ENCODE peak calls at places on chromosomes 13 and 19, in nine cellular contexts. One of them, this sample, is unnamed.

GRCh38 chr19:9856609-9857008 is 21.5 kb downstream of the PIN1 start:
- DNase-seq in epithelial cell of esophagus: no peak
- DNase-seq in fibroblast of mammary gland: no peak
- DNase-seq in lower lobe of right lung: no peak
- DNase-seq in mammary epithelial cell: no peak
- DNase-seq in suprapubic skin: no peak
- DNase-seq in thoracic aorta: no peak
- DNase-seq in kidney epithelial cell: no peak
- DNase-seq in keratinocyte: no peak
- DNase-seq in this sample: no peak

GRCh38 chr19:4829001-4829712 is 2.4 kb downstream of the TICAM1 start:
- DNase-seq in keratinocyte: no peak
- DNase-seq in fibroblast of mammary gland: no peak
- DNase-seq in epithelial cell of esophagus: no peak
- DNase-seq in thoracic aorta: no peak
- DNase-seq in suprapubic skin: no peak
- DNase-seq in mammary epithelial cell: no peak
- DNase-seq in kidney epithelial cell: no peak
- DNase-seq in lower lobe of right lung: no peak
- DNase-seq in this sample: no peak

GRCh38 chr19:42122691-42123607 is 9.3 kb downstream of the POU2F2 start:
- DNase-seq in suprapubic skin: no peak
- DNase-seq in mammary epithelial cell: no peak
- DNase-seq in kidney epithelial cell: no peak
- DNase-seq in epithelial cell of esophagus: no peak
- DNase-seq in lower lobe of right lung: no peak
- DNase-seq in fibroblast of mammary gland: no peak
- DNase-seq in thoracic aorta: no peak
- DNase-seq in keratinocyte: no peak
- DNase-seq in this sample: no peak

GRCh38 chr19:17886515-17886914 is 14.8 kb downstream of the SLC5A5 start:
- DNase-seq in thoracic aorta: no peak
- DNase-seq in keratinocyte: no peak
- DNase-seq in epithelial cell of esophagus: no peak
- DNase-seq in mammary epithelial cell: no peak
- DNase-seq in fibroblast of mammary gland: no peak
- DNase-seq in kidney epithelial cell: no peak
- DNase-seq in suprapubic skin: no peak
- DNase-seq in lower lobe of right lung: no peak
- DNase-seq in this sample: no peak

GRCh38 chr19:47111081-47111589 is 2.4 kb downstream of the ZC3H4 start:
- DNase-seq in keratinocyte: no peak
- DNase-seq in fibroblast of mammary gland: no peak
- DNase-seq in thoracic aorta: no peak
- DNase-seq in suprapubic skin: no peak
- DNase-seq in kidney epithelial cell: no peak
- DNase-seq in lower lobe of right lung: peak; percentile 59
- DNase-seq in mammary epithelial cell: peak; percentile 28
- DNase-seq in epithelial cell of esophagus: no peak
- DNase-seq in this sample: no peak

GRCh38 chr19:3423183-3423829 is 56.9 kb downstream of the NFIC start:
- DNase-seq in kidney epithelial cell: no peak
- DNase-seq in fibroblast of mammary gland: peak; percentile 41
- DNase-seq in keratinocyte: no peak
- DNase-seq in thoracic aorta: no peak
- DNase-seq in suprapubic skin: no peak
- DNase-seq in mammary epithelial cell: no peak
- DNase-seq in epithelial cell of esophagus: no peak
- DNase-seq in lower lobe of right lung: no peak
- DNase-seq in this sample: no peak

GRCh38 chr19:10112037-10112751 is 701 bp downstream of the P2RY11 start:
- DNase-seq in suprapubic skin: no peak
- DNase-seq in mammary epithelial cell: no peak
- DNase-seq in fibroblast of mammary gland: no peak
- DNase-seq in kidney epithelial cell: no peak
- DNase-seq in thoracic aorta: no peak
- DNase-seq in lower lobe of right lung: peak; percentile 78
- DNase-seq in keratinocyte: no peak
- DNase-seq in epithelial cell of esophagus: no peak
- DNase-seq in this sample: no peak

GRCh38 chr13:41652735-41653361 is 195.5 kb downstream of the RGCC start:
- DNase-seq in mammary epithelial cell: peak; percentile 26
- DNase-seq in keratinocyte: no peak
- DNase-seq in thoracic aorta: no peak
- DNase-seq in lower lobe of right lung: no peak
- DNase-seq in kidney epithelial cell: peak; percentile 14
- DNase-seq in fibroblast of mammary gland: peak; percentile 80
- DNase-seq in suprapubic skin: no peak
- DNase-seq in epithelial cell of esophagus: peak; percentile 64
- DNase-seq in this sample: no peak

GRCh38 chr13:94417294-94417693 is 62.2 kb downstream of the DCT start:
- DNase-seq in fibroblast of mammary gland: no peak
- DNase-seq in keratinocyte: no peak
- DNase-seq in lower lobe of right lung: no peak
- DNase-seq in suprapubic skin: no peak
- DNase-seq in thoracic aorta: no peak
- DNase-seq in epithelial cell of esophagus: no peak
- DNase-seq in mammary epithelial cell: no peak
- DNase-seq in kidney epithelial cell: no peak
- DNase-seq in this sample: no peak

GRCh38 chr19:38665219-38665931 is 17.9 kb downstream of the ACTN4 start:
- DNase-seq in keratinocyte: no peak
- DNase-seq in kidney epithelial cell: no peak
- DNase-seq in fibroblast of mammary gland: no peak
- DNase-seq in suprapubic skin: no peak
- DNase-seq in epithelial cell of esophagus: no peak
- DNase-seq in mammary epithelial cell: no peak
- DNase-seq in lower lobe of right lung: no peak
- DNase-seq in thoracic aorta: no peak
- DNase-seq in this sample: no peak

GRCh38 chr19:4068058-4068966 is 1.6 kb upstream of the ZBTB7A start:
- DNase-seq in fibroblast of mammary gland: no peak
- DNase-seq in lower lobe of right lung: peak; percentile 54
- DNase-seq in suprapubic skin: no peak
- DNase-seq in thoracic aorta: no peak
- DNase-seq in keratinocyte: no peak
- DNase-seq in kidney epithelial cell: no peak
- DNase-seq in epithelial cell of esophagus: no peak
- DNase-seq in mammary epithelial cell: no peak
- DNase-seq in this sample: no peak

GRCh38 chr19:6516659-6517291 is 14.1 kb upstream of the TNFSF9 start:
- DNase-seq in fibroblast of mammary gland: peak; percentile 72
- DNase-seq in epithelial cell of esophagus: peak; percentile 86
- DNase-seq in mammary epithelial cell: peak; percentile 78
- DNase-seq in kidney epithelial cell: peak; percentile 41
- DNase-seq in lower lobe of right lung: peak; percentile 94
- DNase-seq in keratinocyte: no peak
- DNase-seq in suprapubic skin: peak; percentile 93
- DNase-seq in thoracic aorta: peak; percentile 38
- DNase-seq in this sample: peak; percentile 93

GRCh38 chr19:41161903-41162302 is 31.1 kb upstream of the CYP2S1 start:
- DNase-seq in thoracic aorta: no peak
- DNase-seq in epithelial cell of esophagus: no peak
- DNase-seq in kidney epithelial cell: no peak
- DNase-seq in lower lobe of right lung: no peak
- DNase-seq in keratinocyte: no peak
- DNase-seq in suprapubic skin: no peak
- DNase-seq in fibroblast of mammary gland: no peak
- DNase-seq in mammary epithelial cell: no peak
- DNase-seq in this sample: no peak

GRCh38 chr13:80862466-80862865 is 521.5 kb upstream of the SPRY2 start:
- DNase-seq in kidney epithelial cell: no peak
- DNase-seq in suprapubic skin: no peak
- DNase-seq in thoracic aorta: no peak
- DNase-seq in lower lobe of right lung: no peak
- DNase-seq in keratinocyte: no peak
- DNase-seq in epithelial cell of esophagus: no peak
- DNase-seq in fibroblast of mammary gland: no peak
- DNase-seq in mammary epithelial cell: no peak
- DNase-seq in this sample: no peak

GRCh38 chr13:31793246-31793645 is 53.9 kb downstream of the RXFP2 start:
- DNase-seq in fibroblast of mammary gland: peak; percentile 49
- DNase-seq in mammary epithelial cell: peak; percentile 6
- DNase-seq in lower lobe of right lung: no peak
- DNase-seq in thoracic aorta: no peak
- DNase-seq in suprapubic skin: no peak
- DNase-seq in epithelial cell of esophagus: no peak
- DNase-seq in keratinocyte: no peak
- DNase-seq in kidney epithelial cell: no peak
- DNase-seq in this sample: no peak

GRCh38 chr13:111399776-111400505 is 79.5 kb downstream of the TEX29 start:
- DNase-seq in mammary epithelial cell: no peak
- DNase-seq in lower lobe of right lung: no peak
- DNase-seq in fibroblast of mammary gland: no peak
- DNase-seq in keratinocyte: no peak
- DNase-seq in suprapubic skin: no peak
- DNase-seq in thoracic aorta: no peak
- DNase-seq in epithelial cell of esophagus: no peak
- DNase-seq in kidney epithelial cell: no peak
- DNase-seq in this sample: no peak

GRCh38 chr13:111402441-111402840 is 82.0 kb downstream of the TEX29 start:
- DNase-seq in thoracic aorta: no peak
- DNase-seq in mammary epithelial cell: no peak
- DNase-seq in epithelial cell of esophagus: no peak
- DNase-seq in keratinocyte: no peak
- DNase-seq in fibroblast of mammary gland: no peak
- DNase-seq in suprapubic skin: no peak
- DNase-seq in lower lobe of right lung: no peak
- DNase-seq in kidney epithelial cell: no peak
- DNase-seq in this sample: no peak

GRCh38 chr13:111399334-111399733 is 78.9 kb downstream of the TEX29 start:
- DNase-seq in fibroblast of mammary gland: no peak
- DNase-seq in kidney epithelial cell: no peak
- DNase-seq in lower lobe of right lung: no peak
- DNase-seq in epithelial cell of esophagus: no peak
- DNase-seq in suprapubic skin: no peak
- DNase-seq in keratinocyte: no peak
- DNase-seq in mammary epithelial cell: no peak
- DNase-seq in thoracic aorta: no peak
- DNase-seq in this sample: no peak

GRCh38 chr13:111401755-111402154 is 81.3 kb downstream of the TEX29 start:
- DNase-seq in epithelial cell of esophagus: no peak
- DNase-seq in mammary epithelial cell: no peak
- DNase-seq in kidney epithelial cell: no peak
- DNase-seq in suprapubic skin: no peak
- DNase-seq in thoracic aorta: no peak
- DNase-seq in fibroblast of mammary gland: no peak
- DNase-seq in lower lobe of right lung: no peak
- DNase-seq in keratinocyte: no peak
- DNase-seq in this sample: no peak

GRCh38 chr13:111401151-111401550 is 80.7 kb downstream of the TEX29 start:
- DNase-seq in thoracic aorta: no peak
- DNase-seq in epithelial cell of esophagus: no peak
- DNase-seq in mammary epithelial cell: no peak
- DNase-seq in kidney epithelial cell: no peak
- DNase-seq in keratinocyte: no peak
- DNase-seq in suprapubic skin: no peak
- DNase-seq in fibroblast of mammary gland: no peak
- DNase-seq in lower lobe of right lung: no peak
- DNase-seq in this sample: no peak
- TF ChIP-seq CTCF in thoracic aorta: no peak
- TF ChIP-seq CTCF in epithelial cell of esophagus: no peak
- TF ChIP-seq CTCF in mammary epithelial cell: no peak
- TF ChIP-seq CTCF in kidney epithelial cell: no peak
- TF ChIP-seq CTCF in keratinocyte: no peak
- TF ChIP-seq CTCF in suprapubic skin: no peak
- TF ChIP-seq CTCF in fibroblast of mammary gland: no peak
- TF ChIP-seq CTCF in lower lobe of right lung: no peak
- TF ChIP-seq CTCF in this sample: no peak

GRCh38 chr13:24491853-24492252 is 20.7 kb downstream of the PARP4 start:
- DNase-seq in lower lobe of right lung: no peak
- DNase-seq in mammary epithelial cell: no peak
- DNase-seq in keratinocyte: no peak
- DNase-seq in thoracic aorta: no peak
- DNase-seq in suprapubic skin: no peak
- DNase-seq in kidney epithelial cell: no peak
- DNase-seq in epithelial cell of esophagus: no peak
- DNase-seq in fibroblast of mammary gland: no peak
- DNase-seq in this sample: no peak
- TF ChIP-seq CTCF in lower lobe of right lung: no peak
- TF ChIP-seq CTCF in mammary epithelial cell: no peak
- TF ChIP-seq CTCF in keratinocyte: no peak
- TF ChIP-seq CTCF in thoracic aorta: no peak
- TF ChIP-seq CTCF in suprapubic skin: no peak
- TF ChIP-seq CTCF in kidney epithelial cell: no peak
- TF ChIP-seq CTCF in epithelial cell of esophagus: no peak
- TF ChIP-seq CTCF in fibroblast of mammary gland: peak; percentile 7
- TF ChIP-seq CTCF in this sample: no peak

GRCh38 chr13:112928958-112929777 is 39.8 kb upstream of the MCF2L start:
- DNase-seq in lower lobe of right lung: no peak
- DNase-seq in mammary epithelial cell: no peak
- DNase-seq in fibroblast of mammary gland: peak; percentile 47
- DNase-seq in kidney epithelial cell: no peak
- DNase-seq in thoracic aorta: no peak
- DNase-seq in epithelial cell of esophagus: peak; percentile 40
- DNase-seq in suprapubic skin: no peak
- DNase-seq in keratinocyte: no peak
- DNase-seq in this sample: no peak

GRCh38 chr13:112930192-112930591 is 38.8 kb upstream of the MCF2L start:
- DNase-seq in lower lobe of right lung: no peak
- DNase-seq in keratinocyte: no peak
- DNase-seq in thoracic aorta: no peak
- DNase-seq in mammary epithelial cell: no peak
- DNase-seq in kidney epithelial cell: no peak
- DNase-seq in suprapubic skin: no peak
- DNase-seq in epithelial cell of esophagus: no peak
- DNase-seq in fibroblast of mammary gland: no peak
- DNase-seq in this sample: no peak

GRCh38 chr13:112929778-112930055 is 39.3 kb upstream of the MCF2L start:
- DNase-seq in suprapubic skin: no peak
- DNase-seq in epithelial cell of esophagus: no peak
- DNase-seq in thoracic aorta: no peak
- DNase-seq in mammary epithelial cell: no peak
- DNase-seq in keratinocyte: no peak
- DNase-seq in lower lobe of right lung: no peak
- DNase-seq in kidney epithelial cell: no peak
- DNase-seq in fibroblast of mammary gland: no peak
- DNase-seq in this sample: no peak

GRCh38 chr13:112932971-112933370 is 36.0 kb upstream of the MCF2L start:
- DNase-seq in epithelial cell of esophagus: no peak
- DNase-seq in thoracic aorta: no peak
- DNase-seq in keratinocyte: no peak
- DNase-seq in suprapubic skin: no peak
- DNase-seq in mammary epithelial cell: no peak
- DNase-seq in kidney epithelial cell: no peak
- DNase-seq in lower lobe of right lung: no peak
- DNase-seq in fibroblast of mammary gland: no peak
- DNase-seq in this sample: no peak

GRCh38 chr13:112931028-112931934 is 37.7 kb upstream of the MCF2L start:
- DNase-seq in fibroblast of mammary gland: peak; percentile 72
- DNase-seq in kidney epithelial cell: peak; percentile 70
- DNase-seq in lower lobe of right lung: no peak
- DNase-seq in epithelial cell of esophagus: peak; percentile 18
- DNase-seq in suprapubic skin: no peak
- DNase-seq in mammary epithelial cell: peak; percentile 59
- DNase-seq in thoracic aorta: no peak
- DNase-seq in keratinocyte: no peak
- DNase-seq in this sample: no peak
- TF ChIP-seq CTCF in fibroblast of mammary gland: peak; percentile 68
- TF ChIP-seq CTCF in kidney epithelial cell: peak; percentile 95
- TF ChIP-seq CTCF in lower lobe of right lung: peak; percentile 39
- TF ChIP-seq CTCF in epithelial cell of esophagus: peak; percentile 56
- TF ChIP-seq CTCF in suprapubic skin: peak; percentile 61
- TF ChIP-seq CTCF in mammary epithelial cell: peak; percentile 87
- TF ChIP-seq CTCF in thoracic aorta: peak; percentile 13
- TF ChIP-seq CTCF in keratinocyte: peak; percentile 93
- TF ChIP-seq CTCF in this sample: peak; percentile 60

GRCh38 chr13:51590966-51591627 is 6.8 kb downstream of the WDFY2 start:
- DNase-seq in keratinocyte: no peak
- DNase-seq in kidney epithelial cell: no peak
- DNase-seq in suprapubic skin: no peak
- DNase-seq in thoracic aorta: no peak
- DNase-seq in epithelial cell of esophagus: peak; percentile 83
- DNase-seq in fibroblast of mammary gland: peak; percentile 98
- DNase-seq in lower lobe of right lung: no peak
- DNase-seq in mammary epithelial cell: peak; percentile 68
- DNase-seq in this sample: no peak
- TF ChIP-seq CTCF in keratinocyte: no peak
- TF ChIP-seq CTCF in kidney epithelial cell: no peak
- TF ChIP-seq CTCF in suprapubic skin: no peak
- TF ChIP-seq CTCF in thoracic aorta: no peak
- TF ChIP-seq CTCF in epithelial cell of esophagus: no peak
- TF ChIP-seq CTCF in fibroblast of mammary gland: no peak
- TF ChIP-seq CTCF in lower lobe of right lung: no peak
- TF ChIP-seq CTCF in mammary epithelial cell: peak; percentile 23
- TF ChIP-seq CTCF in this sample: no peak

This sample was measured in progenitor cell of endocrine pancreas.